ENCODE peak calls at places on chromosomes 12 and 14, in six cellular contexts. P is H1, U is HepG2, R is SK-N-SH, K is GM12878, H is K562. V is an unnamed sample.

GRCh38 chr12:111596985-111597730 is 2.0 kb downstream of the ATXN2 start:
- DNase-seq in P (no peak), U (peak; percentile 70), K (no peak), R (peak; percentile 64), H (no peak), V (peak; percentile 34)

GRCh38 chr14:103385994-103386491 is 828 bp downstream of the MARK3 start:
- DNase-seq in K (no peak), R (peak; percentile 36), H (no peak), U (no peak), P (no peak), V (no peak)

GRCh38 chr12:18798445-18799139 is 60.7 kb downstream of the CAPZA3 start:
- DNase-seq in U (peak; percentile 55), P (no peak), K (no peak), H (no peak), R (no peak), V (no peak)

GRCh38 chr14:30252800-30253425 is 306.0 kb upstream of the G2E3 start:
- DNase-seq in R (no peak), K (no peak), U (no peak), P (no peak), H (no peak), V (no peak)

GRCh38 chr12:896031-896430 is 53.5 kb downstream of the RAD52 start:
- DNase-seq in R (no peak), U (no peak), K (no peak), H (no peak), P (no peak), V (no peak)

GRCh38 chr12:3034067-3034750 is 43.0 kb upstream of the TSPAN9 start:
- DNase-seq in P (peak; percentile 54), U (peak; percentile 55), H (peak; percentile 69), K (no peak), R (peak; percentile 92), V (peak; percentile 58)

GRCh38 chr14:38137005-38137404 is 70.7 kb upstream of the SSTR1 start:
- DNase-seq in R (no peak), U (no peak), P (no peak), K (no peak), H (no peak), V (no peak)

GRCh38 chr12:51823875-51824565 is 24.5 kb downstream of the FIGNL2 start:
- DNase-seq in U (peak; percentile 59), P (no peak), H (no peak), K (no peak), R (peak; percentile 66), V (no peak)

GRCh38 chr12:1644523-1645438 is 15.8 kb downstream of the WNT5B start:
- DNase-seq in P (no peak), K (no peak), H (no peak), R (peak; percentile 88), U (no peak), V (no peak)

GRCh38 chr12:5489760-5490432 is 58.0 kb downstream of the NTF3 start:
- DNase-seq in H (no peak), K (no peak), U (no peak), R (no peak), P (no peak), V (no peak)

GRCh38 chr14:68552597-68552996 is 240.3 kb downstream of the ZFP36L1 start:
- DNase-seq in U (no peak), R (no peak), H (no peak), P (no peak), K (no peak), V (no peak)

GRCh38 chr12:12331244-12331771 is 18.7 kb downstream of the MANSC1 start:
- DNase-seq in U (no peak), P (no peak), H (no peak), K (no peak), R (no peak), V (no peak)

GRCh38 chr12:58530421-58531067 is 389.8 kb downstream of the LRIG3 start:
- DNase-seq in P (no peak), K (no peak), R (no peak), H (no peak), U (no peak), V (no peak)

GRCh38 chr12:56637621-56638020 is 7.5 kb upstream of the BAZ2A start:
- DNase-seq in R (no peak), K (no peak), U (no peak), H (no peak), P (no peak), V (no peak)

GRCh38 chr12:95473947-95474817 is at the start of gene METAP2:
- DNase-seq in K (peak; percentile 84), U (peak; percentile 92), P (peak; percentile 87), H (peak; percentile 89), R (peak; percentile 93), V (peak; percentile 84)

GRCh38 chr12:95470300-95470699 is 3.7 kb upstream of the METAP2 start:
- DNase-seq in P (no peak), R (no peak), H (no peak), U (no peak), K (no peak), V (no peak)

DNA sequence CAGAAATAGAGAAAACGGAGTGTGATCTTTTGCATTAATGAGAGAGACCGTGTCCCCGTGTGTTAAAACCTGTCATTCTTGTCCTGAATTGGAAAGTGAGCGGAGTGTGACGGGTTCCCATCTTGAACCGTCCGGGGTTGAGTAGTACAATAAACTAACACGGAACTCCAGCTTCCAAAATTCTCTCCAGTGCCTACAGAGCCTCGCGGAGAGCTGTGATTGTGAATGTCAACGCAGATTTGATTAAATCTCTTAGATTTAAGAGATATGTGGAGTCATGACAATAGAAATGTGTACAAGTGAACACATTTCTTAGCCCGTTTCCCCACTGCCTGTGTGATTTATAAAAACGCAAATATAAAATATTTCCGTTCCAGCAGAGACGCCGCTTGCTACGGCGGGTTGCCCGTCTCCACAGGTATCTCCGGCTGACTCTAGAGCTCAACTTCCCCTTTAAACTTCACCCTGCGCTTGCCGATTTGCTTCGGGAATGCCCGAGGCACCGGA is 459 bp upstream of the METAP2 start:
- DNase-seq in H (no peak), U (peak; percentile 39), K (peak; percentile 13), P (no peak), R (peak; percentile 45), V (no peak)
- TF ChIP-seq GABPA in H (no peak), U (no peak), K (no peak), P (no peak), R (no peak), V (no peak)

DNA sequence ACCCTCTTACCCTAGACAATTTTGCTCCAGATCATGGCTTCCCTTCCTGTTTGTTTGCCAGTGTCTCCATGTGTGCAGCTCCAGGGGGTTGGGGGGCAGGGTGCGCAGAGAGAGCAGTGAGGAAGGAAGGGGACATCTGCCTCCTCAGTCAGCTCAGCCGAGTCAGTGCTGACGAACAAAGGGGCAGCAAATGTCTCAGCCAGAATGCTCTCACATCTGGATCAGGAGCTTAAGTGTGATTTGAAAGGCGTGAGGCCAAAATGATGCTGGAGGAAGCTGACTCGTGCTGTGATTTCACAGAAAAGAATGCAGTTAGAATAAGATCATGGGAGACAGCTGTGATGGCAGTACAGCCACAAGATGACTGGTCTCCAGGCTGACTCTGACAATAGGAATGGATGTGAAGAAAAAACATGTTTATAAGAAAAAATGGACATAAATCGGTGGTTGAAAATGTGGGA is 27.1 kb upstream of the CDK17 start:
- DNase-seq in K (no peak), P (peak; percentile 46), U (peak; percentile 7), R (peak; percentile 16), H (no peak), V (no peak)
- H3K27ac ChIP-seq in K (no peak overlapping the region), P (no peak overlapping the region), U (no peak overlapping the region), R (peak overlapping the region; percentile 78), H (no peak overlapping the region), V (no peak overlapping the region)

DNA sequence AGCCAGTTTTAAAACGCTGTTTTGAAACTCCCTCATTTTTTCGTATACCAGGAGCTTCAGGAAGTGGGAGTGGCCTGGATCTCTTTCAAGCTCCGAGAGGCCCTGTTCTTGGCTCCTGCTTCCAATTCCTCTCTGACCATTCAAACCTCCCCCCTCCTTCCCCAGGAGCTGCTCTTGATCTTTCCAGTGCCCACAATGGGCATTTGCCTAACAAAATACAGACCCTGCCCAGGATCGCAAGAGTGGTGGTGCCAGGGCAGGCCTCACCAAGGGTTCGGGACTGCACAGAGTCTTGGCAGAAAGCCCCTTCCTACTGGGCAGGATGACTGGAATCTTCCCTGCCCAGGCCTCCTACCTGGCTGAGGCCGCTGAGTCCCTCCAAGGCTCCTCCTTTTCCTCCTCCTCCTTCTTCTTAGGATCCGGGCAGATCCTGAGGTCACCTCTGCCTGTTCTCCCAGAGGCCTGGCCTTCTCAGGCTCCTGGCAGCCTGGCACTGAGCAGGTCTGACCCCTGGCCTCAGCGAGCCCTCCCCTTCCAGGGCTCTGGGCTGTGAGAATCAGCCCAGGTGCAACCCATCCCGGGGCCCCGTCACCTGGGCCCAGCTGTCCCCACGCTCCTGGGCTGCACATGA is 46.9 kb upstream of the NOS1 start:
- DNase-seq in U (no peak), H (no peak), R (peak; percentile 43), P (no peak), K (no peak), V (no peak)
- TF ChIP-seq GABPA in U (no peak), H (no peak), R (no peak), P (no peak), K (no peak), V (no peak)

DNA sequence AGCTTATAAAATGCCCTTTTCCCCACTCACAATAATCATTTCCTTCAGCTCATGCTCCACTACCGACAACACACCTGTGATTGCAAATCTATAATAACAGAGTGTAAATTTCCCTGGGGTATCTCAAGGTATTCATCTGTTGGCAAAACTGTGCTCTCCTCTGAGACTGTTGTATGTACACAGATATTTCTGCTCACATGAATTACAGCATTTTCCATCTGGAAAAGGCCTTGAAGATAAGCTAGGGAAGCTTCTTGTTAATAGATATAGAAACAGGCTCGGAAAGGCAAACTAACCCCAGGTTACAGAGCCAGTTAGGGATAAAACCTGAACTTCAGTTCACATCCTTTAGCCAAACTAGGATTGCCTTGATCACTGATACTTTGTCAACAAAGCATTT is 210.4 kb upstream of the KRR1 start:
- DNase-seq in K (no peak), H (no peak), P (no peak), R (no peak), U (no peak), V (no peak)
- H3K27ac ChIP-seq in K (no peak overlapping the region), H (no peak overlapping the region), P (no peak overlapping the region), R (peak overlapping the region; percentile 86), U (peak overlapping the region; percentile 48), V (no peak overlapping the region)

DNA sequence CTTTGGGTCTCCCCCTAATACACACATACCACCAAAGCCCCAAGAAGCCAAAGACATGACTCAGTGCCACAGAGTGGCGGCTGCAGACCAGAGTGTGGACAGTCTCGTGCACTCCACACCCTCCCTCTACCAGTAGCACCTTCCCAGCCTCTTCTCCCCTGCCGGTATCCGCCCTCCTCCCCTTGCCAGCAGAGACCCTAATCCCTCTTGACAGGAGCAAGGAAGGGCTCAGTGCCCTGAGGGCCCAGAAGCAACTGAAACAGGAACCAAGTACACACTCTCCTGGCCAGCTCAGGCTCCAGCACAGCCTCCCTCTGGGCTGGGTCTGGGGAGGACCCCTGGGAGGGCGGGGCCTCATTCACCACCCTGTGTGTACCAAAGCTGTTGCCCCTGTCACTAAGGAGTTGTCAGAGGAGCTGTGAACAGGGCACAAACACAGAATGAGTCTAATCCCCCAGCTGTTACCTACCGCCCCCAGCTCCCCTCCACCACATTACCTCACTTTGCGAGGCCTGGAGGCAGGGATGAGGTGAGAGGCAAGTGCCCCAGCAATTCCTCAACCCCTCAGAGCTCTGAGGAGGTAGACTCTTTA is 8.2 kb downstream of the SPRYD3 start:
- DNase-seq in H (no peak), U (no peak), R (no peak), K (no peak), P (no peak), V (no peak)
- TF ChIP-seq GABPA in H (no peak), U (no peak), R (no peak), K (no peak), P (no peak), V (no peak)

GRCh38 chr12:125065753-125066570 is 727 bp downstream of the AACS start:
- DNase-seq in K (no peak), R (peak; percentile 52), H (no peak), U (no peak), P (no peak), V (no peak)
- H3K27ac ChIP-seq in K (peak overlapping the region; percentile 54), R (peak overlapping the region; percentile 47), H (no peak overlapping the region), U (peak overlapping the region; percentile 62), P (no peak overlapping the region), V (no peak overlapping the region)

V was measured in HL-60.